ENCODE peak calls at places on chromosomes 6 and 20, in seven cellular contexts. One of them, this sample, is unnamed.

GRCh38 chr20:59863058-59863457 is 70.4 kb downstream of the SYCP2 start:
- DNase-seq in mesenchymal stem cell: no peak
- DNase-seq in activated CD4-positive, alpha-beta memory T cell treated with anti-CD3 and anti-CD28 coated beads for 36 hours: no peak
- DNase-seq in memory B cell: no peak
- DNase-seq in stimulated activated CD4-positive, alpha-beta T cell treated with anti-CD3 and anti-CD28 coated beads, Interleukin-1b, Interleukin-23, amount 100 ng/mL, for 48 hours: no peak
- DNase-seq in H4: no peak
- DNase-seq in astrocyte of the cerebellum: no peak
- DNase-seq in this sample: no peak

GRCh38 chr6:89145962-89146747 is at the start of gene PM20D2:
- DNase-seq in H4: peak
- DNase-seq in activated CD4-positive, alpha-beta memory T cell treated with anti-CD3 and anti-CD28 coated beads for 36 hours: peak
- DNase-seq in memory B cell: peak
- DNase-seq in stimulated activated CD4-positive, alpha-beta T cell treated with anti-CD3 and anti-CD28 coated beads, Interleukin-1b, Interleukin-23, amount 100 ng/mL, for 48 hours: peak
- DNase-seq in astrocyte of the cerebellum: no peak
- DNase-seq in mesenchymal stem cell: peak
- DNase-seq in this sample: no peak

GRCh38 chr6:158861686-158862381 is 42.7 kb upstream of the EZR start:
- DNase-seq in H4: no peak
- DNase-seq in memory B cell: no peak
- DNase-seq in stimulated activated CD4-positive, alpha-beta T cell treated with anti-CD3 and anti-CD28 coated beads, Interleukin-1b, Interleukin-23, amount 100 ng/mL, for 48 hours: no peak
- DNase-seq in mesenchymal stem cell: no peak
- DNase-seq in activated CD4-positive, alpha-beta memory T cell treated with anti-CD3 and anti-CD28 coated beads for 36 hours: no peak
- DNase-seq in astrocyte of the cerebellum: no peak
- DNase-seq in this sample: no peak

GRCh38 chr20:17499041-17499440 is 32.1 kb downstream of the BFSP1 start:
- DNase-seq in astrocyte of the cerebellum: no peak
- DNase-seq in H4: no peak
- DNase-seq in activated CD4-positive, alpha-beta memory T cell treated with anti-CD3 and anti-CD28 coated beads for 36 hours: no peak
- DNase-seq in stimulated activated CD4-positive, alpha-beta T cell treated with anti-CD3 and anti-CD28 coated beads, Interleukin-1b, Interleukin-23, amount 100 ng/mL, for 48 hours: no peak
- DNase-seq in memory B cell: no peak
- DNase-seq in mesenchymal stem cell: peak
- DNase-seq in this sample: no peak

GRCh38 chr6:170405311-170405975 is 98.9 kb downstream of the FAM120B start:
- DNase-seq in activated CD4-positive, alpha-beta memory T cell treated with anti-CD3 and anti-CD28 coated beads for 36 hours: no peak
- DNase-seq in memory B cell: no peak
- DNase-seq in astrocyte of the cerebellum: peak
- DNase-seq in mesenchymal stem cell: peak
- DNase-seq in H4: peak
- DNase-seq in stimulated activated CD4-positive, alpha-beta T cell treated with anti-CD3 and anti-CD28 coated beads, Interleukin-1b, Interleukin-23, amount 100 ng/mL, for 48 hours: no peak
- DNase-seq in this sample: peak

GRCh38 chr6:2222275-2222842 is 23.0 kb downstream of the GMDS start:
- DNase-seq in mesenchymal stem cell: no peak
- DNase-seq in astrocyte of the cerebellum: no peak
- DNase-seq in H4: no peak
- DNase-seq in stimulated activated CD4-positive, alpha-beta T cell treated with anti-CD3 and anti-CD28 coated beads, Interleukin-1b, Interleukin-23, amount 100 ng/mL, for 48 hours: no peak
- DNase-seq in memory B cell: no peak
- DNase-seq in activated CD4-positive, alpha-beta memory T cell treated with anti-CD3 and anti-CD28 coated beads for 36 hours: no peak
- DNase-seq in this sample: no peak

GRCh38 chr20:34075647-34076046 is 36.4 kb downstream of the EIF2S2 start:
- DNase-seq in memory B cell: no peak
- DNase-seq in stimulated activated CD4-positive, alpha-beta T cell treated with anti-CD3 and anti-CD28 coated beads, Interleukin-1b, Interleukin-23, amount 100 ng/mL, for 48 hours: no peak
- DNase-seq in H4: no peak
- DNase-seq in mesenchymal stem cell: no peak
- DNase-seq in astrocyte of the cerebellum: no peak
- DNase-seq in activated CD4-positive, alpha-beta memory T cell treated with anti-CD3 and anti-CD28 coated beads for 36 hours: no peak
- DNase-seq in this sample: no peak

GRCh38 chr20:5550738-5551529 is 199.3 kb upstream of the SHLD1 start:
- DNase-seq in stimulated activated CD4-positive, alpha-beta T cell treated with anti-CD3 and anti-CD28 coated beads, Interleukin-1b, Interleukin-23, amount 100 ng/mL, for 48 hours: no peak
- DNase-seq in mesenchymal stem cell: no peak
- DNase-seq in astrocyte of the cerebellum: no peak
- DNase-seq in activated CD4-positive, alpha-beta memory T cell treated with anti-CD3 and anti-CD28 coated beads for 36 hours: no peak
- DNase-seq in H4: no peak
- DNase-seq in memory B cell: no peak
- DNase-seq in this sample: no peak

GRCh38 chr6:33790306-33790855 is 1.5 kb upstream of the LEMD2 start:
- DNase-seq in stimulated activated CD4-positive, alpha-beta T cell treated with anti-CD3 and anti-CD28 coated beads, Interleukin-1b, Interleukin-23, amount 100 ng/mL, for 48 hours: no peak
- DNase-seq in mesenchymal stem cell: no peak
- DNase-seq in H4: no peak
- DNase-seq in astrocyte of the cerebellum: no peak
- DNase-seq in activated CD4-positive, alpha-beta memory T cell treated with anti-CD3 and anti-CD28 coated beads for 36 hours: no peak
- DNase-seq in memory B cell: no peak
- DNase-seq in this sample: no peak

GRCh38 chr20:56440346-56441007 is 27.9 kb upstream of the RTF2 start:
- DNase-seq in H4: no peak
- DNase-seq in mesenchymal stem cell: peak
- DNase-seq in stimulated activated CD4-positive, alpha-beta T cell treated with anti-CD3 and anti-CD28 coated beads, Interleukin-1b, Interleukin-23, amount 100 ng/mL, for 48 hours: peak
- DNase-seq in astrocyte of the cerebellum: peak
- DNase-seq in activated CD4-positive, alpha-beta memory T cell treated with anti-CD3 and anti-CD28 coated beads for 36 hours: peak
- DNase-seq in memory B cell: no peak
- DNase-seq in this sample: no peak

GRCh38 chr6:133290926-133291325 is 49.8 kb downstream of the EYA4 start:
- DNase-seq in memory B cell: no peak
- DNase-seq in astrocyte of the cerebellum: no peak
- DNase-seq in stimulated activated CD4-positive, alpha-beta T cell treated with anti-CD3 and anti-CD28 coated beads, Interleukin-1b, Interleukin-23, amount 100 ng/mL, for 48 hours: no peak
- DNase-seq in mesenchymal stem cell: no peak
- DNase-seq in H4: no peak
- DNase-seq in activated CD4-positive, alpha-beta memory T cell treated with anti-CD3 and anti-CD28 coated beads for 36 hours: no peak
- DNase-seq in this sample: no peak

GRCh38 chr6:168871535-168872106 is 382.0 kb downstream of the THBS2 start:
- DNase-seq in memory B cell: no peak
- DNase-seq in activated CD4-positive, alpha-beta memory T cell treated with anti-CD3 and anti-CD28 coated beads for 36 hours: no peak
- DNase-seq in H4: no peak
- DNase-seq in astrocyte of the cerebellum: no peak
- DNase-seq in stimulated activated CD4-positive, alpha-beta T cell treated with anti-CD3 and anti-CD28 coated beads, Interleukin-1b, Interleukin-23, amount 100 ng/mL, for 48 hours: no peak
- DNase-seq in mesenchymal stem cell: no peak
- DNase-seq in this sample: no peak

GRCh38 chr6:14612016-14612415 is 494.4 kb downstream of the CD83 start:
- DNase-seq in activated CD4-positive, alpha-beta memory T cell treated with anti-CD3 and anti-CD28 coated beads for 36 hours: no peak
- DNase-seq in memory B cell: no peak
- DNase-seq in mesenchymal stem cell: peak
- DNase-seq in astrocyte of the cerebellum: no peak
- DNase-seq in stimulated activated CD4-positive, alpha-beta T cell treated with anti-CD3 and anti-CD28 coated beads, Interleukin-1b, Interleukin-23, amount 100 ng/mL, for 48 hours: no peak
- DNase-seq in H4: no peak
- DNase-seq in this sample: peak

GRCh38 chr6:159969921-159970320 is 1.0 kb downstream of the IGF2R start:
- DNase-seq in activated CD4-positive, alpha-beta memory T cell treated with anti-CD3 and anti-CD28 coated beads for 36 hours: peak
- DNase-seq in mesenchymal stem cell: peak
- DNase-seq in H4: peak
- DNase-seq in stimulated activated CD4-positive, alpha-beta T cell treated with anti-CD3 and anti-CD28 coated beads, Interleukin-1b, Interleukin-23, amount 100 ng/mL, for 48 hours: no peak
- DNase-seq in astrocyte of the cerebellum: no peak
- DNase-seq in memory B cell: no peak
- DNase-seq in this sample: no peak

GRCh38 chr6:164749126-164749758 is 560.2 kb downstream of the C6orf118 start:
- DNase-seq in activated CD4-positive, alpha-beta memory T cell treated with anti-CD3 and anti-CD28 coated beads for 36 hours: no peak
- DNase-seq in stimulated activated CD4-positive, alpha-beta T cell treated with anti-CD3 and anti-CD28 coated beads, Interleukin-1b, Interleukin-23, amount 100 ng/mL, for 48 hours: no peak
- DNase-seq in memory B cell: no peak
- DNase-seq in astrocyte of the cerebellum: peak
- DNase-seq in H4: no peak
- DNase-seq in mesenchymal stem cell: peak
- DNase-seq in this sample: no peak

GRCh38 chr6:87366428-87366827 is 21.8 kb downstream of the C6orf163 start:
- DNase-seq in stimulated activated CD4-positive, alpha-beta T cell treated with anti-CD3 and anti-CD28 coated beads, Interleukin-1b, Interleukin-23, amount 100 ng/mL, for 48 hours: no peak
- DNase-seq in activated CD4-positive, alpha-beta memory T cell treated with anti-CD3 and anti-CD28 coated beads for 36 hours: no peak
- DNase-seq in mesenchymal stem cell: peak
- DNase-seq in H4: no peak
- DNase-seq in memory B cell: no peak
- DNase-seq in astrocyte of the cerebellum: no peak
- DNase-seq in this sample: no peak

GRCh38 chr6:167856999-167857660 is 30.4 kb downstream of the AFDN start:
- DNase-seq in H4: peak
- DNase-seq in memory B cell: no peak
- DNase-seq in activated CD4-positive, alpha-beta memory T cell treated with anti-CD3 and anti-CD28 coated beads for 36 hours: no peak
- DNase-seq in astrocyte of the cerebellum: no peak
- DNase-seq in stimulated activated CD4-positive, alpha-beta T cell treated with anti-CD3 and anti-CD28 coated beads, Interleukin-1b, Interleukin-23, amount 100 ng/mL, for 48 hours: no peak
- DNase-seq in mesenchymal stem cell: peak
- DNase-seq in this sample: no peak

GRCh38 chr20:1467355-1468116 is 887 bp upstream of the NSFL1C start:
- DNase-seq in memory B cell: peak
- DNase-seq in activated CD4-positive, alpha-beta memory T cell treated with anti-CD3 and anti-CD28 coated beads for 36 hours: peak
- DNase-seq in stimulated activated CD4-positive, alpha-beta T cell treated with anti-CD3 and anti-CD28 coated beads, Interleukin-1b, Interleukin-23, amount 100 ng/mL, for 48 hours: no peak
- DNase-seq in mesenchymal stem cell: no peak
- DNase-seq in astrocyte of the cerebellum: no peak
- DNase-seq in H4: no peak
- DNase-seq in this sample: no peak

GRCh38 chr6:15551798-15552197 is 111.0 kb downstream of the DTNBP1 start:
- DNase-seq in memory B cell: no peak
- DNase-seq in mesenchymal stem cell: peak
- DNase-seq in stimulated activated CD4-positive, alpha-beta T cell treated with anti-CD3 and anti-CD28 coated beads, Interleukin-1b, Interleukin-23, amount 100 ng/mL, for 48 hours: no peak
- DNase-seq in astrocyte of the cerebellum: peak
- DNase-seq in H4: no peak
- DNase-seq in activated CD4-positive, alpha-beta memory T cell treated with anti-CD3 and anti-CD28 coated beads for 36 hours: no peak
- DNase-seq in this sample: no peak

GRCh38 chr6:73180718-73181619 is 44.3 kb downstream of the KHDC1L start:
- DNase-seq in memory B cell: peak
- DNase-seq in astrocyte of the cerebellum: peak
- DNase-seq in activated CD4-positive, alpha-beta memory T cell treated with anti-CD3 and anti-CD28 coated beads for 36 hours: no peak
- DNase-seq in stimulated activated CD4-positive, alpha-beta T cell treated with anti-CD3 and anti-CD28 coated beads, Interleukin-1b, Interleukin-23, amount 100 ng/mL, for 48 hours: no peak
- DNase-seq in mesenchymal stem cell: peak
- DNase-seq in H4: peak
- DNase-seq in this sample: peak